ENCODE peak calls at places on chromosomes 13 and 19, in four cellular contexts. Y is stimulated activated CD8-positive, alpha-beta memory T cell treated with anti-CD3 and anti-CD28 coated beads, Interleukin-4, amount 100 ng/mL, for 4 hours; Z is SJCRH30; M is T-helper 1 cell. O is an unnamed sample.

GRCh38 chr13:22063416-22064124 is 392.7 kb downstream of the FGF9 start:
- DNase-seq in Y (no peak), Z (no peak), M (no peak), O (no peak)

GRCh38 chr13:28557725-28558124 is 62.8 kb upstream of the FLT1 start:
- DNase-seq in Y (no peak), Z (no peak), M (no peak), O (no peak)

GRCh38 chr19:13381827-13382632 is 124.2 kb downstream of the CACNA1A start:
- DNase-seq in Y (no peak), Z (no peak), M (no peak), O (no peak)

GRCh38 chr13:20702945-20703784 is at the start of gene IL17D:
- DNase-seq in Y (peak), Z (peak), M (peak), O (no peak)

GRCh38 chr13:33340631-33341030 is 55.1 kb upstream of the STARD13 start:
- DNase-seq in Y (no peak), Z (no peak), M (no peak), O (no peak)

GRCh38 chr13:42926555-42926954 is 65.5 kb downstream of the EPSTI1 start:
- DNase-seq in Y (no peak), Z (no peak), M (no peak), O (no peak)

GRCh38 chr13:51815848-51816247 is 11.9 kb upstream of the DHRS12 start:
- DNase-seq in Y (no peak), Z (no peak), M (no peak), O (no peak)

GRCh38 chr13:111659236-111659635 is 338.8 kb downstream of the TEX29 start:
- DNase-seq in Y (no peak), Z (no peak), M (no peak), O (no peak)

GRCh38 chr13:48875071-48875470 is 100.6 kb upstream of the FNDC3A start:
- DNase-seq in Y (no peak), Z (no peak), M (no peak), O (no peak)

GRCh38 chr19:5153601-5154128 is 184.8 kb downstream of the KDM4B start:
- DNase-seq in Y (no peak), Z (no peak), M (no peak), O (no peak)

GRCh38 chr19:3808420-3809143 is 22.4 kb upstream of the MATK start:
- DNase-seq in Y (no peak), Z (no peak), M (no peak), O (no peak)

GRCh38 chr19:10431254-10431942 is 11.1 kb downstream of the PDE4A start:
- DNase-seq in Y (no peak), Z (no peak), M (peak), O (no peak)

GRCh38 chr19:49468746-49469447 is 5.1 kb upstream of the FLT3LG start:
- DNase-seq in Y (no peak), Z (peak), M (peak), O (no peak)

GRCh38 chr19:14972676-14973075 is 7.0 kb downstream of the SLC1A6 start:
- DNase-seq in Y (no peak), Z (no peak), M (no peak), O (no peak)

GRCh38 chr19:48913114-48913513 is 13.0 kb downstream of the NUCB1 start:
- DNase-seq in Y (no peak), Z (peak), M (no peak), O (no peak)

GRCh38 chr19:2540646-2541454 is 64.9 kb downstream of the GADD45B start:
- DNase-seq in Y (no peak), Z (peak), M (no peak), O (no peak)

GRCh38 chr13:32245555-32245954 is 69.6 kb downstream of the ZAR1L start:
- DNase-seq in Y (no peak), Z (no peak), M (no peak), O (no peak)

GRCh38 chr13:104949840-104950805 is 1585.3 kb downstream of the EFNB2 start:
- DNase-seq in Y (no peak), Z (peak), M (no peak), O (no peak)

GRCh38 chr19:19119325-19120237 is 18.7 kb downstream of the TMEM161A start:
- DNase-seq in Y (no peak), Z (no peak), M (no peak), O (no peak)

GRCh38 chr19:47227347-47228167 is 3.4 kb downstream of the BBC3 start:
- DNase-seq in Y (no peak), Z (peak), M (peak), O (peak)

GRCh38 chr13:107202371-107203023 is 634.6 kb upstream of the ARGLU1 start:
- DNase-seq in Y (no peak), Z (peak), M (no peak), O (no peak)

O was measured in brain pericyte.